ENCODE peak calls at places on chromosomes 7 and 10, in seven cellular contexts. One of them, this sample, is unnamed.

GRCh38 chr10:14598809-14599764 is 175.6 kb downstream of the FAM107B start:
- DNase-seq in lower lobe of right lung: no peak
- DNase-seq in adipocyte: no peak
- DNase-seq in right cardiac atrium: no peak
- DNase-seq in OCI-LY7: no peak
- DNase-seq in fibroblast of lung: no peak
- DNase-seq in spleen: no peak
- DNase-seq in this sample: no peak

GRCh38 chr10:119253433-119254174 is 46.2 kb downstream of the GRK5 start:
- DNase-seq in lower lobe of right lung: no peak
- DNase-seq in adipocyte: peak; percentile 95
- DNase-seq in right cardiac atrium: peak; percentile 81
- DNase-seq in OCI-LY7: no peak
- DNase-seq in fibroblast of lung: peak; percentile 96
- DNase-seq in spleen: peak; percentile 65
- DNase-seq in this sample: no peak

GRCh38 chr7:44293561-44294324 is 31.7 kb downstream of the CAMK2B start:
- DNase-seq in lower lobe of right lung: peak; percentile 44
- DNase-seq in adipocyte: no peak
- DNase-seq in right cardiac atrium: no peak
- DNase-seq in OCI-LY7: no peak
- DNase-seq in fibroblast of lung: no peak
- DNase-seq in spleen: peak; percentile 19
- DNase-seq in this sample: no peak

GRCh38 chr10:96556003-96556402 is 30.8 kb downstream of the TM9SF3 start:
- DNase-seq in lower lobe of right lung: no peak
- DNase-seq in adipocyte: peak; percentile 30
- DNase-seq in right cardiac atrium: no peak
- DNase-seq in OCI-LY7: peak; percentile 29
- DNase-seq in fibroblast of lung: peak; percentile 7
- DNase-seq in spleen: no peak
- DNase-seq in this sample: no peak

GRCh38 chr7:117728858-117729257 is 144.4 kb downstream of the CTTNBP2 start:
- DNase-seq in lower lobe of right lung: no peak
- DNase-seq in adipocyte: no peak
- DNase-seq in right cardiac atrium: no peak
- DNase-seq in OCI-LY7: no peak
- DNase-seq in fibroblast of lung: no peak
- DNase-seq in spleen: no peak
- DNase-seq in this sample: no peak

GRCh38 chr10:46542567-46543323 is 13.7 kb downstream of the GPRIN2 start:
- DNase-seq in lower lobe of right lung: peak; percentile 45
- DNase-seq in adipocyte: no peak
- DNase-seq in right cardiac atrium: no peak
- DNase-seq in OCI-LY7: no peak
- DNase-seq in fibroblast of lung: no peak
- DNase-seq in spleen: peak; percentile 68
- DNase-seq in this sample: no peak

GRCh38 chr7:135966341-135967043 is 10.7 kb downstream of the MTPN start:
- DNase-seq in lower lobe of right lung: no peak
- DNase-seq in adipocyte: no peak
- DNase-seq in right cardiac atrium: no peak
- DNase-seq in OCI-LY7: peak; percentile 77
- DNase-seq in fibroblast of lung: peak; percentile 6
- DNase-seq in spleen: no peak
- DNase-seq in this sample: no peak

GRCh38 chr10:3091346-3091787 is 24.0 kb downstream of the PFKP start:
- DNase-seq in lower lobe of right lung: peak; percentile 79
- DNase-seq in adipocyte: peak; percentile 80
- DNase-seq in right cardiac atrium: no peak
- DNase-seq in OCI-LY7: no peak
- DNase-seq in fibroblast of lung: peak; percentile 96
- DNase-seq in spleen: no peak
- DNase-seq in this sample: no peak

GRCh38 chr7:114345494-114345893 is 69.1 kb upstream of the FOXP2 start:
- DNase-seq in lower lobe of right lung: no peak
- DNase-seq in adipocyte: peak; percentile 24
- DNase-seq in right cardiac atrium: no peak
- DNase-seq in OCI-LY7: no peak
- DNase-seq in fibroblast of lung: peak; percentile 83
- DNase-seq in spleen: no peak
- DNase-seq in this sample: no peak

GRCh38 chr10:129741280-129741977 is 222.6 kb downstream of the EBF3 start:
- DNase-seq in lower lobe of right lung: no peak
- DNase-seq in adipocyte: no peak
- DNase-seq in right cardiac atrium: no peak
- DNase-seq in OCI-LY7: no peak
- DNase-seq in fibroblast of lung: no peak
- DNase-seq in spleen: peak; percentile 62
- DNase-seq in this sample: no peak

GRCh38 chr10:92486637-92487036 is 87.3 kb downstream of the IDE start:
- DNase-seq in lower lobe of right lung: no peak
- DNase-seq in adipocyte: no peak
- DNase-seq in right cardiac atrium: no peak
- DNase-seq in OCI-LY7: no peak
- DNase-seq in fibroblast of lung: peak; percentile 34
- DNase-seq in spleen: no peak
- DNase-seq in this sample: no peak

GRCh38 chr7:71173955-71174354 is 42.0 kb downstream of the GALNT17 start:
- DNase-seq in lower lobe of right lung: no peak
- DNase-seq in adipocyte: no peak
- DNase-seq in right cardiac atrium: no peak
- DNase-seq in OCI-LY7: no peak
- DNase-seq in fibroblast of lung: no peak
- DNase-seq in spleen: no peak
- DNase-seq in this sample: no peak

GRCh38 chr10:79024716-79025112 is 44.1 kb upstream of the ZMIZ1 start:
- DNase-seq in lower lobe of right lung: peak; percentile 35
- DNase-seq in adipocyte: no peak
- DNase-seq in right cardiac atrium: no peak
- DNase-seq in OCI-LY7: no peak
- DNase-seq in fibroblast of lung: no peak
- DNase-seq in spleen: peak; percentile 56
- DNase-seq in this sample: no peak

GRCh38 chr10:63115732-63116383 is 17.3 kb upstream of the NRBF2 start:
- DNase-seq in lower lobe of right lung: peak; percentile 67
- DNase-seq in adipocyte: peak; percentile 73
- DNase-seq in right cardiac atrium: peak; percentile 88
- DNase-seq in OCI-LY7: no peak
- DNase-seq in fibroblast of lung: peak; percentile 95
- DNase-seq in spleen: no peak
- DNase-seq in this sample: no peak

GRCh38 chr10:11489591-11489990 is 121.9 kb downstream of the USP6NL start:
- DNase-seq in lower lobe of right lung: no peak
- DNase-seq in adipocyte: no peak
- DNase-seq in right cardiac atrium: no peak
- DNase-seq in OCI-LY7: no peak
- DNase-seq in fibroblast of lung: peak; percentile 25
- DNase-seq in spleen: no peak
- DNase-seq in this sample: no peak

GRCh38 chr7:519974-520458 is 370 bp upstream of the PDGFA start:
- DNase-seq in lower lobe of right lung: peak; percentile 72
- DNase-seq in adipocyte: peak; percentile 85
- DNase-seq in right cardiac atrium: peak; percentile 71
- DNase-seq in OCI-LY7: no peak
- DNase-seq in fibroblast of lung: peak; percentile 70
- DNase-seq in spleen: no peak
- DNase-seq in this sample: no peak

GRCh38 chr10:24503627-24504320 is 219.9 kb downstream of the ARHGAP21 start:
- DNase-seq in lower lobe of right lung: no peak
- DNase-seq in adipocyte: peak; percentile 67
- DNase-seq in right cardiac atrium: no peak
- DNase-seq in OCI-LY7: peak; percentile 26
- DNase-seq in fibroblast of lung: peak; percentile 79
- DNase-seq in spleen: no peak
- DNase-seq in this sample: no peak

GRCh38 chr10:24310104-24310503 is 101.2 kb downstream of the KIAA1217 start:
- DNase-seq in lower lobe of right lung: no peak
- DNase-seq in adipocyte: no peak
- DNase-seq in right cardiac atrium: no peak
- DNase-seq in OCI-LY7: no peak
- DNase-seq in fibroblast of lung: peak; percentile 70
- DNase-seq in spleen: no peak
- DNase-seq in this sample: no peak

GRCh38 chr10:131819241-131820072 is 81.4 kb upstream of the PPP2R2D start:
- DNase-seq in lower lobe of right lung: peak; percentile 27
- DNase-seq in adipocyte: no peak
- DNase-seq in right cardiac atrium: no peak
- DNase-seq in OCI-LY7: no peak
- DNase-seq in fibroblast of lung: no peak
- DNase-seq in spleen: no peak
- DNase-seq in this sample: no peak

GRCh38 chr10:21441625-21442024 is 83.9 kb downstream of the SKIDA1 start:
- DNase-seq in lower lobe of right lung: no peak
- DNase-seq in adipocyte: no peak
- DNase-seq in right cardiac atrium: no peak
- DNase-seq in OCI-LY7: no peak
- DNase-seq in fibroblast of lung: no peak
- DNase-seq in spleen: no peak
- DNase-seq in this sample: no peak

GRCh38 chr10:15201589-15202300 is 33.3 kb upstream of the NMT2 start:
- DNase-seq in lower lobe of right lung: no peak
- DNase-seq in adipocyte: peak; percentile 56
- DNase-seq in right cardiac atrium: no peak
- DNase-seq in OCI-LY7: no peak
- DNase-seq in fibroblast of lung: peak; percentile 80
- DNase-seq in spleen: no peak
- DNase-seq in this sample: no peak

GRCh38 chr10:86655596-86655995 is 1.2 kb downstream of the OPN4 start:
- DNase-seq in lower lobe of right lung: peak; percentile 20
- DNase-seq in adipocyte: no peak
- DNase-seq in right cardiac atrium: no peak
- DNase-seq in OCI-LY7: no peak
- DNase-seq in fibroblast of lung: no peak
- DNase-seq in spleen: peak; percentile 41
- DNase-seq in this sample: no peak

GRCh38 chr7:157474685-157475084 is 137.9 kb downstream of the DNAJB6 start:
- DNase-seq in lower lobe of right lung: peak; percentile 47
- DNase-seq in adipocyte: no peak
- DNase-seq in right cardiac atrium: no peak
- DNase-seq in OCI-LY7: peak; percentile 45
- DNase-seq in fibroblast of lung: no peak
- DNase-seq in spleen: peak; percentile 79
- DNase-seq in this sample: no peak

GRCh38 chr10:88086187-88086954 is 222.9 kb downstream of the PTEN start:
- DNase-seq in lower lobe of right lung: no peak
- DNase-seq in adipocyte: no peak
- DNase-seq in right cardiac atrium: no peak
- DNase-seq in OCI-LY7: no peak
- DNase-seq in fibroblast of lung: no peak
- DNase-seq in spleen: no peak
- DNase-seq in this sample: no peak
- H3K4me1 ChIP-seq in lower lobe of right lung: peaks cover 14% of the 10 kb centered on the region
- H3K4me1 ChIP-seq in adipocyte: peaks cover 7% of the 10 kb centered on the region
- H3K4me1 ChIP-seq in right cardiac atrium: no peaks in the 10 kb centered on the region
- H3K4me1 ChIP-seq in OCI-LY7: peaks cover 43% of the 10 kb centered on the region
- H3K4me1 ChIP-seq in fibroblast of lung: no peaks in the 10 kb centered on the region
- H3K4me1 ChIP-seq in spleen: peaks cover 38% of the 10 kb centered on the region
- H3K4me1 ChIP-seq in this sample: peaks cover 16% of the 10 kb centered on the region

GRCh38 chr10:133162910-133163856 is 3.2 kb downstream of the KNDC1 start:
- DNase-seq in lower lobe of right lung: no peak
- DNase-seq in adipocyte: no peak
- DNase-seq in right cardiac atrium: no peak
- DNase-seq in OCI-LY7: no peak
- DNase-seq in fibroblast of lung: no peak
- DNase-seq in spleen: no peak
- DNase-seq in this sample: no peak
- H3K4me1 ChIP-seq in lower lobe of right lung: peaks cover 11% of the 10 kb centered on the region
- H3K4me1 ChIP-seq in adipocyte: peaks cover 3% of the 10 kb centered on the region
- H3K4me1 ChIP-seq in right cardiac atrium: no peaks in the 10 kb centered on the region
- H3K4me1 ChIP-seq in OCI-LY7: no peaks in the 10 kb centered on the region
- H3K4me1 ChIP-seq in fibroblast of lung: no peaks in the 10 kb centered on the region
- H3K4me1 ChIP-seq in spleen: peaks cover 18% of the 10 kb centered on the region
- H3K4me1 ChIP-seq in this sample: no peaks in the 10 kb centered on the region

GRCh38 chr7:2824678-2825461 is 19.2 kb downstream of the GNA12 start:
- DNase-seq in lower lobe of right lung: no peak
- DNase-seq in adipocyte: no peak
- DNase-seq in right cardiac atrium: no peak
- DNase-seq in OCI-LY7: peak; percentile 85
- DNase-seq in fibroblast of lung: peak; percentile 78
- DNase-seq in spleen: no peak
- DNase-seq in this sample: no peak

GRCh38 chr7:2824026-2824677 is 20.0 kb downstream of the GNA12 start:
- DNase-seq in lower lobe of right lung: no peak
- DNase-seq in adipocyte: no peak
- DNase-seq in right cardiac atrium: no peak
- DNase-seq in OCI-LY7: no peak
- DNase-seq in fibroblast of lung: no peak
- DNase-seq in spleen: no peak
- DNase-seq in this sample: no peak

GRCh38 chr7:2821842-2822507 is 22.1 kb downstream of the GNA12 start:
- DNase-seq in lower lobe of right lung: no peak
- DNase-seq in adipocyte: peak; percentile 78
- DNase-seq in right cardiac atrium: no peak
- DNase-seq in OCI-LY7: peak; percentile 81
- DNase-seq in fibroblast of lung: peak; percentile 93
- DNase-seq in spleen: no peak
- DNase-seq in this sample: no peak

GRCh38 chr7:2821161-2821841 is 22.8 kb downstream of the GNA12 start:
- DNase-seq in lower lobe of right lung: no peak
- DNase-seq in adipocyte: peak; percentile 45
- DNase-seq in right cardiac atrium: no peak
- DNase-seq in OCI-LY7: peak; percentile 67
- DNase-seq in fibroblast of lung: peak; percentile 91
- DNase-seq in spleen: no peak
- DNase-seq in this sample: no peak

DNA sequence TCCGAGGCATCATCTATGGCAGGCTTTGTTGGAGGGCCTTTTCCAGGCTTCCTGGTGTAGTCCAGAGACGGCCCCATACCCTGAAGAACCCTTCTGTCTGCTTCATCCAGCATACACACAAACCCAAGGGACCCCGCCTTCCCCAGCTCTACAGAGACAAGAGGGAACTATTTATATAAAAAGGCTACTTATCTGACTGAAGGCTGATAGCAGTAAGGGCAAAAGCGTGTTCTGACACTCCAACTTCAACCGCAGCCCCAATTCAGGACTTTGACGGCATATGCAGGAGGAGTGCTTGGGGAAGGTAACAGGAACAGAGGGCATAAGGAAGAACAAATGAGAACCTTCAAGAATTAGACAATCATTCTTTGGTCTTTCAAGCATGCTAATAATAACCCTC is 21.0 kb downstream of the GNA12 start:
- DNase-seq in lower lobe of right lung: no peak
- DNase-seq in adipocyte: no peak
- DNase-seq in right cardiac atrium: no peak
- DNase-seq in OCI-LY7: no peak
- DNase-seq in fibroblast of lung: no peak
- DNase-seq in spleen: no peak
- DNase-seq in this sample: no peak
- H3K4me1 ChIP-seq in lower lobe of right lung: peaks cover 78% of the 10 kb centered on the region
- H3K4me1 ChIP-seq in adipocyte: peaks cover 79% of the 10 kb centered on the region
- H3K4me1 ChIP-seq in right cardiac atrium: peaks cover 30% of the 10 kb centered on the region
- H3K4me1 ChIP-seq in OCI-LY7: peaks cover 68% of the 10 kb centered on the region
- H3K4me1 ChIP-seq in fibroblast of lung: peaks cover 41% of the 10 kb centered on the region
- H3K4me1 ChIP-seq in spleen: peaks cover 84% of the 10 kb centered on the region
- H3K4me1 ChIP-seq in this sample: no peaks in the 10 kb centered on the region

DNA sequence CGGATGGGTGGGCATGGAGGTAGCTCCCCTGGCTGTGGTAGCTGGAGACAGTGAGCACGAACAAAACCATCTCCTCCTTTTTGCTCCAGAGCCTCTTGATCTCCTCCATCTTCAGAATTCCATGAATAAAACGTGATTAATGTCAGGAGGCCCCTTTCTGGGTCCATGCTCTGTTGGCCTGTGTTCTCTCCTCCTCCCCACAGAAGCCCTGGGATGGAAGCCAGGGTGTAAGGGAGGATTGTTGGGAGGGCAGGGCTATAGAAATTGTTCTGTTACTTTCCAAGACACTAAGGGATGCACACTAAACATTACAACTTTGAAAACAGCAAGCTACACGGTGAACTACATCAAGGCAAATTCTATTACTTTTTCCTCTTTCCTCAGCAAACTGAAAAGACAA is 96.3 kb downstream of the RNF216 start:
- DNase-seq in lower lobe of right lung: no peak
- DNase-seq in adipocyte: no peak
- DNase-seq in right cardiac atrium: no peak
- DNase-seq in OCI-LY7: no peak
- DNase-seq in fibroblast of lung: no peak
- DNase-seq in spleen: no peak
- DNase-seq in this sample: no peak
- H3K4me1 ChIP-seq in lower lobe of right lung: peaks cover 66% of the 10 kb centered on the region
- H3K4me1 ChIP-seq in adipocyte: peaks cover 54% of the 10 kb centered on the region
- H3K4me1 ChIP-seq in right cardiac atrium: peaks cover 11% of the 10 kb centered on the region
- H3K4me1 ChIP-seq in OCI-LY7: no peaks in the 10 kb centered on the region
- H3K4me1 ChIP-seq in fibroblast of lung: peaks cover 13% of the 10 kb centered on the region
- H3K4me1 ChIP-seq in spleen: peaks cover 96% of the 10 kb centered on the region
- H3K4me1 ChIP-seq in this sample: peaks cover 82% of the 10 kb centered on the region

This sample was measured in CD8-positive, alpha-beta T cell.